ENCODE peak calls at places on chromosomes 4 and X, in four cellular contexts. N, I, W and L are unnamed samples.

GRCh38 chr4:30770049-30770549 is 49.9 kb downstream of the PCDH7 start:
- DNase-seq in N (no peak), I (no peak), W (no peak), L (no peak)

GRCh38 chrX:49862093-49862492 is 17.2 kb upstream of the USP27X start:
- DNase-seq in N (no peak), W (no peak), I (no peak), L (no peak)

GRCh38 chr4:2386717-2387116 is 31.7 kb downstream of the ZFYVE28 start:
- DNase-seq in N (no peak), I (no peak), W (no peak), L (no peak)

GRCh38 chr4:53532521-53532920 is 58.8 kb downstream of the LNX1 start:
- DNase-seq in N (no peak), W (no peak), I (no peak), L (no peak)

GRCh38 chr4:89737888-89738287 is 99.1 kb downstream of the SNCA start:
- DNase-seq in W (no peak), I (no peak), N (no peak), L (no peak)

GRCh38 chr4:65661469-65661868 is 8.8 kb downstream of the EPHA5 start:
- DNase-seq in W (no peak), N (peak), I (no peak), L (peak)

GRCh38 chr4:46999584-46999983 is 6.2 kb upstream of the GABRA4 start:
- DNase-seq in W (no peak), N (no peak), I (no peak), L (no peak)

GRCh38 chr4:163392328-163392727 is 48.6 kb downstream of the NPY5R start:
- DNase-seq in N (no peak), W (no peak), I (no peak), L (no peak)

GRCh38 chrX:109857898-109858297 is 124.8 kb upstream of the ACSL4 start:
- DNase-seq in I (no peak), W (no peak), N (no peak), L (no peak)

GRCh38 chr4:126705271-126705670 is 927.5 kb upstream of the INTU start:
- DNase-seq in I (no peak), W (no peak), N (no peak), L (no peak)

GRCh38 chrX:73398185-73398914 is 48.5 kb upstream of the CDX4 start:
- DNase-seq in N (no peak), W (no peak), I (no peak), L (no peak)

GRCh38 chr4:53459548-53459947 is 82.1 kb downstream of the FIP1L1 start:
- DNase-seq in W (no peak), I (no peak), N (no peak), L (no peak)

GRCh38 chr4:103026868-103027267 is 7.4 kb upstream of the SLC9B1 start:
- DNase-seq in I (no peak), N (no peak), W (no peak), L (no peak)

GRCh38 chr4:103030791-103031190 is 11.3 kb upstream of the SLC9B1 start:
- DNase-seq in W (no peak), I (no peak), N (no peak), L (no peak)

GRCh38 chr4:103036169-103036568 is 16.7 kb upstream of the SLC9B1 start:
- DNase-seq in N (no peak), I (no peak), W (no peak), L (no peak)

DNA sequence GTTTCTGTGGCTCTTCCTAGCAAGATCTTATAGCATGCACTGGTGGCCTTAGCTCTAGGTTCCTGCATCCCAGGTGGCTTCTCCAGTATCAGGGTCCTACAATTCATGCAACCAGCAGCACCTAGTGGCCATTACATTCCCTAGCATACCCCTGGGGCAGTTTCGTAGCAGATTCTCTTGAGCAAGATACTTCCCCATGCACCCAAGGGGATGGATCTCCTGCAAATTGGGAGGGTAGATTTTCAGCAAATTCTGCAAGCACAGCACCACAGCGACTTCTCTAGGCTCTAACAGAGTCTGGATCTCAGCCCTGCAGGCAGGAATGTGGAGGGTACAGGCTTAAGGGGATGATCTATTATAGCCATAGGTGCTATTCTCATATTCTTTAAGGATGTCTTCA is 13.1 kb upstream of the SLC9B1 start:
- DNase-seq in I (peak), N (peak), W (no peak), L (no peak)
- TF ChIP-seq CTCF in I (peak), N (peak), W (no peak), L (peak)

GRCh38 chrX:154332561-154332960 is 37.0 kb downstream of the TKTL1 start:
- DNase-seq in W (no peak), I (no peak), N (no peak), L (no peak)

GRCh38 chrX:154333837-154334271 is 38.3 kb downstream of the TKTL1 start:
- DNase-seq in N (no peak), W (no peak), I (no peak), L (no peak)

GRCh38 chrX:154329284-154329683 is 33.7 kb downstream of the TKTL1 start:
- DNase-seq in N (no peak), I (no peak), W (no peak), L (no peak)

GRCh38 chrX:154333116-154333515 is 37.5 kb downstream of the TKTL1 start:
- DNase-seq in I (no peak), N (no peak), W (no peak), L (no peak)

GRCh38 chrX:154334496-154334895 is 38.9 kb downstream of the TKTL1 start:
- DNase-seq in I (no peak), N (no peak), W (no peak), L (no peak)
- TF ChIP-seq CTCF in I (no peak), N (no peak), W (no peak), L (no peak)

GRCh38 chrX:71911023-71911730 is 532 bp downstream of the NHSL2 start:
- DNase-seq in N (peak), W (peak), I (peak), L (no peak)
- TF ChIP-seq CTCF in N (no peak), W (no peak), I (peak), L (peak)

GRCh38 chrX:24371391-24371972 is 11.0 kb downstream of the SUPT20HL1 start:
- DNase-seq in I (peak), W (peak), N (peak), L (no peak)
- TF ChIP-seq CTCF in I (peak), W (peak), N (peak), L (peak)

GRCh38 chr4:109977854-109978501 is 65.3 kb downstream of the EGF start:
- DNase-seq in W (no peak), N (no peak), I (peak), L (no peak)

GRCh38 chr4:109976189-109976588 is 63.5 kb downstream of the EGF start:
- DNase-seq in I (no peak), N (no peak), W (no peak), L (no peak)

GRCh38 chr4:109979932-109980717 is 67.4 kb downstream of the EGF start:
- DNase-seq in I (no peak), N (no peak), W (no peak), L (no peak)

GRCh38 chr4:109981936-109982335 is 69.3 kb downstream of the EGF start:
- DNase-seq in I (no peak), N (no peak), W (no peak), L (no peak)

DNA sequence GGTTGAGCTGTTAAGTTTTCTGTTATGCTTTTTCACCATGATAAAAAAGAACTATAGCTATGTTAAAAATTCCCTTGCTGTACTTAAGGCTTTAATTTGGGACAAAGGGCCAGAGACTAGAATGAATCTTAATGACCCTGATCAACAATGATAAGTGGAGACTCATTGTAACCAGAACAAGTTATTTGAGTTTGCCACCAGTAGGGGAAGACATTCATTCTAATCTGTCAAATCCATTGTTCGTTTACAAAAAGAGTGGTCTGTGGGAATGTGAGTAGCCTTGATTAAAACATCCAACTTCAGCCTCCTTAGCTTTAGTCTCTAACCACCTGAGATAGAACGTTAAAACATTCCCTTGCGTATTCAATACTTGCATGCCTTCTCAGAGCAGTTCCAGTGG is 66.0 kb downstream of the EGF start:
- DNase-seq in W (no peak), N (no peak), I (no peak), L (no peak)
- TF ChIP-seq CTCF in W (no peak), N (no peak), I (no peak), L (no peak)

GRCh38 chr4:7928711-7929505 is 10.8 kb downstream of the AFAP1 start:
- DNase-seq in I (no peak), N (no peak), W (no peak), L (peak)
- TF ChIP-seq CTCF in I (no peak), N (no peak), W (no peak), L (peak)

GRCh38 chrX:125132274-125132673 is 187.4 kb upstream of the TEX13C start:
- DNase-seq in W (no peak), N (no peak), I (no peak), L (no peak)
- TF ChIP-seq CTCF in W (peak), N (peak), I (no peak), L (peak)

DNA sequence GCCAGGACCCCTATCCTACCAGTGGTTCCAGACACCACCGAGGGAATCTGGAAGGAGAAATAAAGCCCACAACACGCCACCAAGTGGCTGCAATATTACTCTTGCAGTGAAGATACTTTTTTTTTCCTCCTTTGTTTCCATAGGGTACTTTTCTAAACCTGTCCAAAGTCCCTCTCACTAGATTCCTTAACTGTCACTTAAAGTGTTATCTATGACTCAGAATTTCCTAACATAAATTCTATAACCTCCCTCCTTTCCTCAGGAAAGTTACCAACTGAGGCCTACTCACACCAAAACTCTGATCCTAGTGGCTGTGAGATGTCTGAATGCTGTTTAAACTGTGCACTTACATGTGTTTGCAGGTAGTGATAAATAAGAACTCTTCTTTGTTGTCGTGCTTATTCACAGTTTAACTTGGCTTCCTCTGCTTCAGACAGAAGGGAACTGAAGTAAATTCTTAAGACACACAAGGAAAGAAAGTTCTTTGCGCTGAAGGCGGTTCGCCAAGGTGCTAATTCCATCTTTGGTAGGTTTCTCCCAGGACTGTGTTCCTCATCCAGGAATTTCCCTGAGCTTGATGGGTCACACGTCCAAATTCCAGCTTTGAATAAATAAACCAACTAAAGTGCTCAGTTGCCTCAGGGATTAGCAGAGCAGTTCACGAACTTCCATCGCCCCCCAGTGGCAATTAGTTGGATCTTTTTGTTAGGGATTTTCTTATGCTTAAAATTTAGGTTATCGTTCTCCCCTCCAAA is 10.7 kb upstream of the HCCS start:
- DNase-seq in W (no peak), I (peak), N (peak), L (peak)
- TF ChIP-seq CTCF in W (no peak), I (no peak), N (peak), L (peak)

GRCh38 chr4:7524064-7524682 is 89.4 kb upstream of the PSAPL1 start:
- DNase-seq in I (no peak), N (no peak), W (no peak), L (no peak)

GRCh38 chr4:7529368-7529923 is 94.7 kb upstream of the PSAPL1 start:
- DNase-seq in I (no peak), N (peak), W (no peak), L (no peak)

GRCh38 chr4:7526929-7527535 is 92.3 kb upstream of the PSAPL1 start:
- DNase-seq in W (no peak), N (no peak), I (no peak), L (no peak)

GRCh38 chr4:7524841-7525240 is 90.1 kb upstream of the PSAPL1 start:
- DNase-seq in W (no peak), N (no peak), I (no peak), L (no peak)

DNA sequence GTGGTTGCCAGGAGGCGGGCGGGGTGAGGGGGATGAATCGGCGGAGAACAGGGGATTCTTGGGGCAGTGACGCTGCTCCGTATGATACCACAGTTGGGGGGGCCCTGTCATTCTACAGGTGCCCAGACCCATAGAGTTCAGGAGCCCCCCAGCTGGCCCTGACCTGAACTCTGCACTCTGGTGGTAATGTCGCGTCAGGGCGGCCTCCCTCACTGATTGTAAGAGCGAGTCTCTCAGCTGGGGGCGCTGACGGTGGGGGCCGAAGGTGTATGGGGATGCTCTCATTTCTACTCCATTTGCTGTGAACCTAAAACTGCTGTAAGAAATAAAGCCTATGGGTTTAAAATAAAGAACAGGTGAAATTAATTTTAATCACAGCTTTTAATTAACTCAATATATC is 91.8 kb upstream of the PSAPL1 start:
- DNase-seq in I (no peak), W (no peak), N (peak), L (no peak)
- TF ChIP-seq CTCF in I (no peak), W (no peak), N (no peak), L (no peak)

GRCh38 chr4:147513952-147514351 is 33.1 kb downstream of the EDNRA start:
- DNase-seq in N (no peak), W (no peak), I (no peak), L (no peak)
- TF ChIP-seq CTCF in N (no peak), W (no peak), I (no peak), L (no peak)